ENCODE peak calls at places on chromosomes 5 and 9, in five cellular contexts. J is nephron progenitor cell, I is fibroblast of the aortic adventitia, B is GM10248, A is stomach. U is an unnamed sample.

GRCh38 chr9:73050887-73051550 is 98.2 kb upstream of the ALDH1A1 start:
- DNase-seq in J (no peak), I (no peak), B (no peak), A (no peak), U (no peak)

GRCh38 chr9:28779240-28779639 is 1206.0 kb upstream of the C9orf72 start:
- DNase-seq in J (no peak), I (peak), B (no peak), A (no peak), U (no peak)

GRCh38 chr5:14351086-14351661 is 208.0 kb downstream of the TRIO start:
- DNase-seq in J (no peak), I (no peak), B (no peak), A (no peak), U (no peak)

GRCh38 chr5:82421119-82421518 is 143.0 kb upstream of the RPS23 start:
- DNase-seq in J (no peak), I (peak), B (no peak), A (no peak), U (no peak)

GRCh38 chr9:125949721-125950465 is 202.7 kb downstream of the PBX3 start:
- DNase-seq in J (no peak), I (no peak), B (no peak), A (no peak), U (no peak)

GRCh38 chr5:161152415-161152814 is 300.4 kb upstream of the ATP10B start:
- DNase-seq in J (no peak), I (no peak), B (no peak), A (no peak), U (no peak)

GRCh38 chr5:141084487-141084989 is 9.9 kb upstream of the PCDHB2 start:
- DNase-seq in J (peak), I (peak), B (no peak), A (no peak), U (peak)

GRCh38 chr5:83721878-83722779 is 1.5 kb upstream of the HAPLN1 start:
- DNase-seq in J (peak), I (peak), B (peak), A (peak), U (peak)

GRCh38 chr9:127918201-127919107 is 1.6 kb upstream of the ST6GALNAC4 start:
- DNase-seq in J (no peak), I (peak), B (no peak), A (no peak), U (no peak)

GRCh38 chr5:158979749-158980521 is 119.8 kb downstream of the EBF1 start:
- DNase-seq in J (no peak), I (peak), B (no peak), A (peak), U (no peak)

GRCh38 chr5:137487600-137487999 is 11.5 kb downstream of the SPOCK1 start:
- DNase-seq in J (no peak), I (peak), B (no peak), A (no peak), U (no peak)

GRCh38 chr9:119280740-119281485 is 88.3 kb downstream of the BRINP1 start:
- DNase-seq in J (no peak), I (no peak), B (no peak), A (no peak), U (no peak)

GRCh38 chr9:19926774-19927173 is 137.9 kb upstream of the SLC24A2 start:
- DNase-seq in J (no peak), I (no peak), B (no peak), A (no peak), U (no peak)

GRCh38 chr9:109229682-109230081 is 62.6 kb upstream of the FRRS1L start:
- DNase-seq in J (no peak), I (no peak), B (no peak), A (no peak), U (no peak)

GRCh38 chr5:134506054-134507039 is 19.1 kb upstream of the JADE2 start:
- DNase-seq in J (peak), I (no peak), B (no peak), A (peak), U (no peak)

GRCh38 chr5:35067985-35068384 is 20.2 kb upstream of the AGXT2 start:
- DNase-seq in J (no peak), I (no peak), B (no peak), A (no peak), U (no peak)

GRCh38 chr9:98806394-98807069 is 938 bp upstream of the GALNT12 start:
- DNase-seq in J (no peak), I (peak), B (no peak), A (no peak), U (no peak)

GRCh38 chr5:179793470-179794139 is at the start of gene LTC4S:
- DNase-seq in J (no peak), I (peak), B (no peak), A (peak), U (peak)

GRCh38 chr9:118028225-118028624 is 324.0 kb downstream of the TLR4 start:
- DNase-seq in J (no peak), I (no peak), B (no peak), A (no peak), U (no peak)

GRCh38 chr5:133390416-133391155 is 221.8 kb downstream of the FSTL4 start:
- DNase-seq in J (no peak), I (no peak), B (no peak), A (no peak), U (no peak)

GRCh38 chr5:172840778-172841154 is 6.7 kb downstream of the ERGIC1 start:
- DNase-seq in J (no peak), I (no peak), B (no peak), A (no peak), U (no peak)

GRCh38 chr5:125865166-125865815 is 557.9 kb upstream of the GRAMD2B start:
- DNase-seq in J (no peak), I (peak), B (no peak), A (no peak), U (no peak)

GRCh38 chr5:157984611-157985010 is 125.7 kb upstream of the CLINT1 start:
- DNase-seq in J (no peak), I (no peak), B (no peak), A (no peak), U (no peak)

DNA sequence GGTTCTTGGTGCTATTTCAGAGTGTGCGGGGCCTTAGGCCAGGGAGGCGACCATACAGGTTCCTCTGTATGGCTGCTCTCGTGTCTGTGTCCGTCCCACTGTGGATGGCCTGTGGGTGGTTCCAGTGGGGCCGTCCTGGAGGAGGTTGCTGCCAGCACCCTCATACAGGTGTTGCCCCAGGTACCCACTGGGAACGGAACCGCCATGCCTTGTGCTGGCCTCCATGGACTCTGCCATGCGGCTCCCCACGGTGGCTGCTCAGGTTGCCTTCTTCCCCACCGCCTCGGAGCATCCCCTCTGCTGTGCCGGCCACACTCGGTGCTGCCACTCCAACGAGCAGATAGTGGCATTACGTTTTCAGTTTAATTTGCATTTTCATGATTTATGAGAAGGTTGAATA is 129.3 kb upstream of the CACNA1B start:
- DNase-seq in J (no peak), I (no peak), B (no peak), A (no peak), U (no peak)
- TF ChIP-seq CTCF in J (no peak), I (no peak), B (no peak), A (no peak), U (no peak)

GRCh38 chr5:149452665-149453617 is 73.8 kb upstream of the IL17B start:
- DNase-seq in J (no peak), I (peak), B (no peak), A (no peak), U (no peak)
- TF ChIP-seq CTCF in J (no peak), I (peak), B (no peak), A (no peak), U (no peak)

GRCh38 chr9:88739373-88739772 is 204.4 kb downstream of the NXNL2 start:
- DNase-seq in J (no peak), I (no peak), B (no peak), A (no peak), U (no peak)

GRCh38 chr9:88742483-88742882 is 207.5 kb downstream of the NXNL2 start:
- DNase-seq in J (no peak), I (peak), B (no peak), A (no peak), U (no peak)

GRCh38 chr9:88738708-88739107 is 203.7 kb downstream of the NXNL2 start:
- DNase-seq in J (no peak), I (peak), B (no peak), A (no peak), U (no peak)

GRCh38 chr9:88740844-88741243 is 205.9 kb downstream of the NXNL2 start:
- DNase-seq in J (no peak), I (no peak), B (no peak), A (no peak), U (no peak)

GRCh38 chr9:88741335-88741734 is 206.4 kb downstream of the NXNL2 start:
- DNase-seq in J (no peak), I (no peak), B (no peak), A (no peak), U (peak)
- TF ChIP-seq CTCF in J (peak), I (peak), B (no peak), A (no peak), U (peak)

GRCh38 chr5:113294341-113295110 is 140.3 kb downstream of the TSSK1B start:
- DNase-seq in J (peak), I (peak), B (peak), A (peak), U (peak)
- TF ChIP-seq CTCF in J (no peak), I (peak), B (no peak), A (no peak), U (no peak)

GRCh38 chr5:175867587-175868347 is 3.6 kb upstream of the CPLX2 start:
- DNase-seq in J (no peak), I (no peak), B (no peak), A (no peak), U (peak)
- TF ChIP-seq CTCF in J (no peak), I (no peak), B (no peak), A (no peak), U (peak)

GRCh38 chr9:4742246-4742645 is 1.2 kb upstream of the AK3 start:
- DNase-seq in J (no peak), I (no peak), B (no peak), A (no peak), U (no peak)

GRCh38 chr9:4740373-4740622 is 704 bp downstream of the AK3 start:
- DNase-seq in J (no peak), I (no peak), B (no peak), A (no peak), U (no peak)

GRCh38 chr9:4739587-4740372 is 1.2 kb downstream of the AK3 start:
- DNase-seq in J (no peak), I (peak), B (peak), A (peak), U (no peak)

GRCh38 chr9:4741365-4742031 is 496 bp upstream of the AK3 start:
- DNase-seq in J (no peak), I (peak), B (peak), A (peak), U (no peak)

DNA sequence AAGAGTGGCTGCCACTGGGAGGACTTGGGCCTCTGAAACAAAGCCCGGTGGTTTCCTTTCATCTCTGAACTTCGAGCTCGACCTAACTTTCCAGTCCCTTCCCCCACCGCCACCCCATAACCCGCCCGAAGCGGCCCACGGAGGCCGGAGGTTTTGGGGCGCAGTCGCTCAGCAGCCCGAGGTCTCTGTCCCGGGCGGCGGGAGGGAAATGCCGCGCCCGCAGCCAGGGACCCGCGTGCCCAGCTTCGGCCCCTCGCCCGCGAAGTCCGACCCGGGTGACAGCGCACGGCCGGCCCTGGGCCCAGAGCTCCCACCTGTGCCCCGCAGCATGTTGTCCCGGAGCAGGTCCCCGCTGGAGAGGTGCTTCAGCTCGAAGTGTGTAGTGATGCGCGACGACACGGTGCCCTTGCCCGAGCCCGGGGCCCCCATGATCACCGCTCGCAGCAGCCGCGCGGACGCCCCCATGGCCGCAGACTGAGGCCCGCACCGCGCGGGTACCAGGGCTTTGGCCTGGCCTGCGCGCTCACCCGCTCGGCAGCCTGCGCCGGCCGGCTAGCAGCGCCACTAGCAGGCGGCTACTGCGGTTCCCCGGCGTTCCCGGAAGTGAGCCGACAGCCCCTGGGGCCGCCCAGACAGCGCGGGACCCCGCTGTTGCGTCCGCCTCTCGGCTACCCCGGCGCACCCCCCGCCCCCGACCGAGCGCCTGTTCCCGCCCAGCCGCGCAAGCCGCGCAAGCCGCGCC is at the start of gene AK3:
- DNase-seq in J (peak), I (peak), B (peak), A (peak), U (peak)
- TF ChIP-seq CTCF in J (no peak), I (peak), B (peak), A (no peak), U (no peak)

DNA sequence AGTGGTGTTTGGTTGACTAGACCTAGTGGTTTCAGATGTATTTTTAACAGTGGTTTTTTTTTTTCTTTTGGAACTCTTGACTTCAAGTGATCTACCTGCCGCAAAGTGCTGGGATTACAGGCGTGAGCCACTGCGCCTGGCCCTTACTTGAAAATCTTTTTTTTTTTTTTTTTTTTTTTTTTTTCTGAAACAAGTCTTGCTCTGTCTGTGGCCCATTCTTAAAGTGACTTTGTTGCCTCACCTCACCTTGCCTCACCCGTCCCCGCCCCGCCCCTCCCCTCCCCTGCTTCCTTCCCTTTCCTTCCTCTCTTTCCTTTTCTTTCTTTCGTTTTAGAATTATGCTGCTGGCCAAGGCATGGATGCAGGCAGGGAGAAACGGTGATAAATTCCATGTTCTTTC is 26.0 kb downstream of the GPBP1 start:
- DNase-seq in J (no peak), I (no peak), B (no peak), A (no peak), U (no peak)
- TF ChIP-seq CTCF in J (no peak), I (no peak), B (no peak), A (no peak), U (no peak)

GRCh38 chr9:112717669-112718331 is at the start of gene INIP:
- DNase-seq in J (peak), I (peak), B (peak), A (peak), U (peak)
- TF ChIP-seq CTCF in J (no peak), I (no peak), B (peak), A (no peak), U (peak)

GRCh38 chr5:77898385-77898784 is 122.2 kb upstream of the TBCA start:
- DNase-seq in J (no peak), I (no peak), B (no peak), A (no peak), U (no peak)
- TF ChIP-seq CTCF in J (no peak), I (no peak), B (no peak), A (no peak), U (no peak)

DNA sequence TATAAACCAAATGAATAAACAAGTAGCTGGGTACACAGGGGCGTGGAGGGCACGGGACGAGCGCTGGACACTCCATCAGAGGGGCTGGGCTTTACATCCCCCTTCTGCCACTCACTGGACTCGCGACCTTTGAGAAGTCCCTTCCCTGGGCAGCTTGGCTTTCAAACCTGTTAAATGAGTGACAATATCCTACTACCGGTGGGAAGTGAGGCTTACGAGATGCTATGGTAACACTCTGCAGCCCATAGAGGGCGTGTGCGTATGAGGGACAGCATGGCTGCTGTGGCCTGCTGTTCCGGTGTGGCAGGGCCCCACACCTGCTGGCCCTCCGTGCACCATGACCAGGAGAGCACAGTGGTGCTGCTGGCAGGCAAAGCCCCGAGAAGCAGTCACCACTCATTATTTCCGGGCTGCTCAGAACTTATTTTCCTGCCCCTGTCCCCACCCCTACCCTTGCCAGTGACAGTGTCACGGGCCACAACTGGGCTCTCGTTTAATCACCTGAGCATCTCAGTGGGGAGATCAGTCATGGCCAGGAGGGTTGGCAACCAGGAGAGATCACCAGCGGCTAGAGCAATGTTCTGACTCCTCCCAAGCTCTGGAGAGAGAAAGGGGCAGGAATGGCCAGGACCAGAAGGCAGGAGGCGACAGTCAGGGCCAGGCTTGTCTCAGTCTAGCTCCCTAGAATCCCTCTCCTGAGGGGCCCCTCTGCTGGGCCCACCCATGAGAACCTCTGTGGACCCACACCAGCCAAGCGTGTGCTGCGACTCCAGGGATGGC is 10.5 kb downstream of the CLTB start:
- DNase-seq in J (no peak), I (no peak), B (no peak), A (no peak), U (no peak)
- TF ChIP-seq CTCF in J (peak), I (no peak), B (no peak), A (no peak), U (no peak)